ENCODE peak calls at places on chromosome 17, in seven cellular contexts. T is HCT116, W is H1, V is SK-N-SH, S is GM12878, Y is HepG2, K is K562. Z is an unnamed sample.

GRCh38 chr17:45138911-45139532 is 3.5 kb downstream of the ACBD4 start:
- DNase-seq in T (no peak), W (no peak), V (no peak), S (no peak), Y (no peak), K (no peak), Z (no peak)

GRCh38 chr17:68740555-68741447 is 139.6 kb upstream of the FAM20A start:
- DNase-seq in T (no peak), W (no peak), V (no peak), S (no peak), Y (no peak), K (no peak), Z (no peak)

GRCh38 chr17:72962099-72962498 is 130.4 kb downstream of the SLC39A11 start:
- DNase-seq in T (no peak), W (no peak), V (no peak), S (no peak), Y (peak; percentile 66), K (no peak), Z (no peak)

GRCh38 chr17:751269-752001 is 629 bp downstream of the GEMIN4 start:
- DNase-seq in T (no peak), W (no peak), V (peak; percentile 51), S (no peak), Y (no peak), K (peak; percentile 20), Z (peak; percentile 42)

GRCh38 chr17:34275881-34276280 is 5.9 kb downstream of the CCL7 start:
- DNase-seq in T (no peak), W (no peak), V (no peak), S (no peak), Y (no peak), K (no peak), Z (no peak)

GRCh38 chr17:50947844-50948514 is 81.8 kb upstream of the TOB1 start:
- DNase-seq in T (no peak), W (no peak), V (peak; percentile 91), S (no peak), Y (no peak), K (peak; percentile 53), Z (peak; percentile 96)

GRCh38 chr17:27879987-27880608 is 13.1 kb downstream of the LYRM9 start:
- DNase-seq in T (no peak), W (peak; percentile 43), V (peak; percentile 88), S (peak; percentile 23), Y (peak; percentile 48), K (peak; percentile 78), Z (peak; percentile 87)

GRCh38 chr17:35254107-35254802 is 11.4 kb downstream of the SLFN5 start:
- DNase-seq in T (peak; percentile 42), W (no peak), V (no peak), S (no peak), Y (peak; percentile 56), K (no peak), Z (no peak)

GRCh38 chr17:32487460-32488176 is 825 bp downstream of the CDK5R1 start:
- DNase-seq in T (no peak), W (no peak), V (peak; percentile 76), S (no peak), Y (no peak), K (no peak), Z (peak; percentile 31)

GRCh38 chr17:82867763-82868325 is 28.0 kb upstream of the ZNF750 start:
- DNase-seq in T (no peak), W (no peak), V (no peak), S (no peak), Y (no peak), K (no peak), Z (no peak)

GRCh38 chr17:14270508-14270907 is 30.4 kb upstream of the HS3ST3B1 start:
- DNase-seq in T (no peak), W (no peak), V (no peak), S (no peak), Y (no peak), K (no peak), Z (no peak)

GRCh38 chr17:21066394-21066793 is 23.6 kb upstream of the USP22 start:
- DNase-seq in T (no peak), W (no peak), V (no peak), S (no peak), Y (no peak), K (no peak), Z (no peak)

GRCh38 chr17:27807567-27808470 is 7.5 kb upstream of the NOS2 start:
- DNase-seq in T (no peak), W (no peak), V (no peak), S (peak; percentile 83), Y (no peak), K (no peak), Z (no peak)

DNA sequence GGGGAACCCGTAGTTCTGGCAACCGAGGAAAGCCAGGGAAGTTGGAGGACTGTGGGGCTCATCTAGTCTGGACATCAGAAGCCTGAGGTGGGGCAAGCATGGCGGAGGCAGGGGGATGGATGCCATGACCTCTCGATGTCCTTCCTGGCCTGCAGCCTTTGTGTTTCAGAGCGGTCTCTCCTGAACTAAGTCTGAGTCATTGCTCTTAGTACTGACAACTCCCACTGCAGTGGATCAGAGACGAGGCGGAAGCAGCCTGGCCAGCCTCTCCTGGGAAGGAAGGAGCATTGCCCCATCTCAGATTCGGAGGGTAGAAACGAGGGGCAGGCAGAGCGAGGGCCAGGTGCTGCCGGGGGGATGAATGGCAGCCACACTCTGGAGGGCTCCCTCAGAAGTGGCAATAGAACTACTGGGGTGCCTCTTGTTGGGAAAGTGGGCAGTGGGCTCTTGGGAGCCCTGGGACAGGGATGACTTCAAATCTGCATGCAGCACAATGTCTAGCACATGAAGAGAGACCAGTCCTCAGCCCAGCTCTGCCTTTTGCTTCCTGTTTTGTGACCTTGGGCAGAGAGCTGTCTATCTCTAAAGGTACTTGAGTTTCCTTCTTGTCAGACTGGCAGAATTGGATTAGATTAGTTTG is 3.6 kb upstream of the STAC2 start:
- DNase-seq in T (no peak), W (no peak), V (no peak), S (no peak), Y (no peak), K (no peak), Z (no peak)
- TF ChIP-seq JUND in T (no peak), W (no peak), V (no peak), S (no peak), Y (no peak), K (no peak), Z (no peak)

DNA sequence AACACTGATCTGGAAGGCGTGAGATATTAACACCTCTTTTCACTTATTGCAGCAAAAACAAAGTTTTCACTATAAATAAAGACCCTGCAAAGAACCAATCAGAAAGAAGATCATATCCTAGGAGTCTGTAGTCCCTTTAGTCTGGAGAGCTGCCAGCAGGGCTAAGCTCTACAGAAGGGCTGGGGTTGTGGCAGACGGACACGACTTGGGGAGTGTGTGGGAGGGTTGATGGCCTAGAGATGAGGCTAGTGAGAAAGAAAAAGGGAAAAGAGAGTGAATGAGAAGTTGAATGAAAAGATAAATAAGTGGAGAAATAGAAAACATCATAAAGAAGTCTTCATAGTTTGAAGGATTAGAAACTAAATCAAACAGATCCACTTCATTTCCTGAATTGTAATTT is 8.6 kb upstream of the SKAP1 start:
- DNase-seq in T (no peak), W (no peak), V (no peak), S (no peak), Y (no peak), K (peak; percentile 45), Z (no peak)
- TF ChIP-seq JUND in T (no peak), W (no peak), V (no peak), S (no peak), Y (no peak), K (no peak), Z (no peak)

GRCh38 chr17:29289852-29290251 is 4.1 kb downstream of the NUFIP2 start:
- DNase-seq in T (no peak), W (no peak), V (no peak), S (no peak), Y (no peak), K (no peak), Z (no peak)

GRCh38 chr17:29292992-29293889 is 707 bp downstream of the NUFIP2 start:
- DNase-seq in T (no peak), W (no peak), V (peak; percentile 67), S (no peak), Y (peak; percentile 45), K (peak; percentile 84), Z (peak; percentile 65)

GRCh38 chr17:29292071-29292991 is 1.6 kb downstream of the NUFIP2 start:
- DNase-seq in T (no peak), W (no peak), V (peak; percentile 83), S (no peak), Y (no peak), K (peak; percentile 84), Z (peak; percentile 45)

GRCh38 chr17:29293890-29294579 is at the start of gene NUFIP2:
- DNase-seq in T (peak; percentile 96), W (peak; percentile 96), V (peak; percentile 93), S (peak; percentile 95), Y (peak; percentile 96), K (peak; percentile 85), Z (peak; percentile 99)

GRCh38 chr17:29291163-29291752 is 2.7 kb downstream of the NUFIP2 start:
- DNase-seq in T (peak; percentile 40), W (no peak), V (peak; percentile 50), S (peak; percentile 35), Y (peak; percentile 66), K (no peak), Z (peak; percentile 53)
- TF ChIP-seq JUND in T (no peak), W (no peak), V (no peak), S (no peak), Y (no peak), K (no peak), Z (no peak)

DNA sequence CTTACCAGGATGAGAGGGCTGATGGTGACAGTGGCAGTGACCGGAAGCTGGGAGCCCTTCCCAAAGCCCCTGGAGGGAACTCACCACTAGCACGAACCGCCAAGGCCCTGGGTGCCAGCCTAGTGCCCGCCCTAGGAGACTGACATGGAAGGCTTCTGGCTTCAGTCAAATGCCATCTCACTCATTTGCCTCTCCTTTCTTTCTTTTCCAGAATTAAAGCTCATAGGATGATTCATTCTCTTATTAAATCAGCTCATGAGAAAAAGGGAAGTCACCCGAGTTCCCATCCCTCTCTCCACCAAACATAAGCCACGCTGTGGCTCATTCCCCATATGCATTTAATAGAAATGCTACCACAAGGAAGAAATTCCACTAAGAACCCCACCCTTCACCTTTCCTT is 12.1 kb downstream of the CUEDC1 start:
- DNase-seq in T (no peak), W (no peak), V (no peak), S (no peak), Y (no peak), K (no peak), Z (no peak)
- TF ChIP-seq JUND in T (no peak), W (no peak), V (peak; percentile 80), S (no peak), Y (no peak), K (no peak), Z (no peak)

DNA sequence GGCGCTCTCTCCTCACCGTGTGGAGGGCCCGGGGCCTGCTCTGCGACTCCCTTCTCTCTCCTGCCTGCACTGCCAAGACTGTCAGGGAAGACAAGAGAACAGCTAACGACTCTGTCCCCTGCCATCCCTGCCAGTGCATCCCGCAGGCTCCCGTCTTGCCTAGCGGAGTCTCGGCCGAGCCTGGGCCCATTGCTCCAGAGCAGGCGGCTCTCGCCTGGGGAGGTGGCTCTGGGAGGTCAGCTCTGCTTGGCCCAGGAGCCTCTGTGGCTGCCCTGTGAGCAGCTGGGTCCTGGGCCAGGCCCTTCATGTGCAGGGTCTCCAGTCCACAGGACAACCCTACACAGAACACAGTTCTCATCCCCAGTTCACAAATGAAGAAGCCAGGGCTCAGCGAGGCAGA is 53.0 kb downstream of the WNT3 start:
- DNase-seq in T (no peak), W (no peak), V (peak; percentile 37), S (no peak), Y (no peak), K (no peak), Z (no peak)
- TF ChIP-seq JUND in T (no peak), W (no peak), V (no peak), S (no peak), Y (no peak), K (no peak), Z (no peak)

Z was measured in T47D.